ENCODE peak calls at places on chromosomes 2 and 18, in nine cellular contexts. C, X, F, E, M, B, L, Z and V are unnamed samples.

GRCh38 chr2:219298759-219299371 is 10.3 kb downstream of the PTPRN start:
- DNase-seq in C (peak; percentile 50), X (peak; percentile 79), F (peak; percentile 91), E (peak; percentile 85), M (peak; percentile 92), B (peak; percentile 87), L (no peak), Z (peak; percentile 44), V (peak; percentile 89)

GRCh38 chr2:48284624-48285212 is 245.2 kb upstream of the STON1 start:
- DNase-seq in C (no peak), X (no peak), F (no peak), E (no peak), M (no peak), B (no peak), L (no peak), Z (no peak), V (no peak)

GRCh38 chr2:110741491-110741980 is 9.2 kb downstream of the ACOXL start:
- DNase-seq in C (no peak), X (peak; percentile 76), F (no peak), E (peak; percentile 28), M (no peak), B (no peak), L (no peak), Z (no peak), V (peak; percentile 59)

GRCh38 chr2:240189686-240190085 is 49.2 kb upstream of the OTOS start:
- DNase-seq in C (no peak), X (no peak), F (no peak), E (no peak), M (no peak), B (no peak), L (no peak), Z (no peak), V (no peak)

GRCh38 chr2:235088608-235089020 is 136.8 kb downstream of the SH3BP4 start:
- DNase-seq in C (no peak), X (no peak), F (no peak), E (no peak), M (no peak), B (no peak), L (no peak), Z (no peak), V (no peak)

GRCh38 chr2:189127756-189128155 is 51.8 kb downstream of the COL5A2 start:
- DNase-seq in C (no peak), X (no peak), F (no peak), E (no peak), M (no peak), B (no peak), L (no peak), Z (no peak), V (no peak)

GRCh38 chr2:172943992-172944793 is 131.5 kb upstream of the MAP3K20 start:
- DNase-seq in C (no peak), X (peak; percentile 60), F (no peak), E (no peak), M (no peak), B (no peak), L (no peak), Z (no peak), V (no peak)

GRCh38 chr2:44310287-44310686 is 35.0 kb downstream of the SLC3A1 start:
- DNase-seq in C (no peak), X (no peak), F (no peak), E (no peak), M (no peak), B (no peak), L (no peak), Z (no peak), V (no peak)

GRCh38 chr2:70270323-70270722 is 12.4 kb downstream of the PCYOX1 start:
- DNase-seq in C (no peak), X (no peak), F (no peak), E (no peak), M (no peak), B (no peak), L (no peak), Z (no peak), V (no peak)

GRCh38 chr2:42979416-42979869 is 187.1 kb upstream of the HAAO start:
- DNase-seq in C (no peak), X (no peak), F (peak; percentile 72), E (peak; percentile 86), M (no peak), B (no peak), L (no peak), Z (no peak), V (no peak)

GRCh38 chr18:58310517-58310916 is 266.5 kb downstream of the NEDD4L start:
- DNase-seq in C (no peak), X (peak; percentile 97), F (peak; percentile 78), E (peak; percentile 86), M (no peak), B (peak; percentile 38), L (no peak), Z (no peak), V (no peak)

GRCh38 chr2:60260646-60261296 is 292.7 kb downstream of the BCL11A start:
- DNase-seq in C (no peak), X (peak; percentile 85), F (peak; percentile 45), E (no peak), M (no peak), B (no peak), L (no peak), Z (no peak), V (no peak)

GRCh38 chr2:43220229-43220981 is 6.0 kb downstream of the ZFP36L2 start:
- DNase-seq in C (no peak), X (peak; percentile 54), F (no peak), E (no peak), M (no peak), B (no peak), L (no peak), Z (no peak), V (no peak)

GRCh38 chr18:75173125-75173432 is 35.9 kb downstream of the PTGR3 start:
- DNase-seq in C (no peak), X (peak; percentile 3), F (no peak), E (peak; percentile 27), M (no peak), B (no peak), L (no peak), Z (no peak), V (no peak)

GRCh38 chr2:166881177-166881576 is 7.1 kb upstream of the XIRP2 start:
- DNase-seq in C (no peak), X (no peak), F (no peak), E (no peak), M (no peak), B (no peak), L (no peak), Z (no peak), V (no peak)

GRCh38 chr2:102141011-102141914 is 1.3 kb upstream of the IL1R1 start:
- DNase-seq in C (no peak), X (no peak), F (no peak), E (peak; percentile 75), M (no peak), B (no peak), L (peak; percentile 68), Z (no peak), V (no peak)

GRCh38 chr2:117789505-117789904 is 25.0 kb upstream of the DDX18 start:
- DNase-seq in C (no peak), X (no peak), F (no peak), E (no peak), M (no peak), B (no peak), L (no peak), Z (no peak), V (no peak)

GRCh38 chr2:134282638-134283400 is 28.9 kb downstream of the MGAT5 start:
- DNase-seq in C (no peak), X (no peak), F (no peak), E (no peak), M (no peak), B (peak; percentile 71), L (no peak), Z (no peak), V (no peak)

GRCh38 chr18:49853011-49853410 is 39.7 kb upstream of the ACAA2 start:
- DNase-seq in C (no peak), X (no peak), F (no peak), E (no peak), M (no peak), B (no peak), L (no peak), Z (no peak), V (no peak)

GRCh38 chr2:158045362-158045761 is 56.3 kb upstream of the UPP2 start:
- DNase-seq in C (no peak), X (no peak), F (no peak), E (peak; percentile 21), M (no peak), B (no peak), L (no peak), Z (no peak), V (peak; percentile 54)

GRCh38 chr2:73822276-73822675 is 6.5 kb upstream of the STAMBP start:
- DNase-seq in C (no peak), X (no peak), F (no peak), E (no peak), M (no peak), B (no peak), L (no peak), Z (no peak), V (no peak)